ENCODE peak calls at places on chromosomes 6 and 20, in nine cellular contexts. L, J, X, I, F, W, V, R and M are unnamed samples.
A peak's percentile ranks its signal among the peaks of the same experiment; 100 is the strongest.

GRCh38 chr6:8014947-8015346 is 49.2 kb downstream of the BLOC1S5 start:
- DNase-seq in L (no peak), J (no peak), X (no peak), I (no peak), F (no peak), W (no peak), V (no peak), R (no peak), M (no peak)

GRCh38 chr20:25008388-25009217 is 16.1 kb upstream of the APMAP start:
- DNase-seq in L (no peak), J (no peak), X (no peak), I (no peak), F (no peak), W (no peak), V (no peak), R (no peak), M (no peak)

GRCh38 chr6:32785781-32786533 is 22.6 kb upstream of the HLA-DQB2 start:
- DNase-seq in L (peak; percentile 22), J (peak; percentile 76), X (peak; percentile 72), I (peak; percentile 75), F (peak; percentile 57), W (peak; percentile 37), V (peak; percentile 86), R (peak; percentile 73), M (peak; percentile 44)

GRCh38 chr6:135506270-135506997 is 8.9 kb upstream of the AHI1 start:
- DNase-seq in L (peak; percentile 43), J (peak; percentile 50), X (peak; percentile 85), I (peak; percentile 37), F (peak; percentile 8), W (peak; percentile 25), V (peak; percentile 72), R (peak; percentile 59), M (no peak)

GRCh38 chr20:57678340-57678739 is 31.5 kb downstream of the PMEPA1 start:
- DNase-seq in L (no peak), J (no peak), X (no peak), I (no peak), F (no peak), W (peak; percentile 87), V (peak; percentile 72), R (peak; percentile 80), M (no peak)

GRCh38 chr6:79082304-79082703 is 4.2 kb upstream of the PHIP start:
- DNase-seq in L (no peak), J (no peak), X (no peak), I (peak; percentile 24), F (no peak), W (no peak), V (no peak), R (no peak), M (no peak)

GRCh38 chr6:8558953-8559352 is 123.6 kb upstream of the SLC35B3 start:
- DNase-seq in L (no peak), J (no peak), X (no peak), I (no peak), F (no peak), W (no peak), V (no peak), R (no peak), M (no peak)

GRCh38 chr6:13273931-13274706 is 54.2 kb downstream of the TBC1D7 start:
- DNase-seq in L (no peak), J (no peak), X (no peak), I (no peak), F (no peak), W (no peak), V (peak; percentile 44), R (no peak), M (no peak)

GRCh38 chr20:61420056-61420455 is 168.0 kb downstream of the CDH4 start:
- DNase-seq in L (no peak), J (no peak), X (no peak), I (no peak), F (no peak), W (no peak), V (peak; percentile 23), R (no peak), M (no peak)

GRCh38 chr6:34438705-34439104 is 12.8 kb upstream of the RPS10 start:
- DNase-seq in L (no peak), J (no peak), X (no peak), I (no peak), F (no peak), W (no peak), V (no peak), R (no peak), M (no peak)

GRCh38 chr6:99119109-99120031 is 171.6 kb upstream of the FBXL4 start:
- DNase-seq in L (peak; percentile 17), J (peak; percentile 67), X (peak; percentile 49), I (peak; percentile 75), F (peak; percentile 48), W (peak; percentile 56), V (peak; percentile 77), R (peak; percentile 57), M (peak; percentile 33)

DNA sequence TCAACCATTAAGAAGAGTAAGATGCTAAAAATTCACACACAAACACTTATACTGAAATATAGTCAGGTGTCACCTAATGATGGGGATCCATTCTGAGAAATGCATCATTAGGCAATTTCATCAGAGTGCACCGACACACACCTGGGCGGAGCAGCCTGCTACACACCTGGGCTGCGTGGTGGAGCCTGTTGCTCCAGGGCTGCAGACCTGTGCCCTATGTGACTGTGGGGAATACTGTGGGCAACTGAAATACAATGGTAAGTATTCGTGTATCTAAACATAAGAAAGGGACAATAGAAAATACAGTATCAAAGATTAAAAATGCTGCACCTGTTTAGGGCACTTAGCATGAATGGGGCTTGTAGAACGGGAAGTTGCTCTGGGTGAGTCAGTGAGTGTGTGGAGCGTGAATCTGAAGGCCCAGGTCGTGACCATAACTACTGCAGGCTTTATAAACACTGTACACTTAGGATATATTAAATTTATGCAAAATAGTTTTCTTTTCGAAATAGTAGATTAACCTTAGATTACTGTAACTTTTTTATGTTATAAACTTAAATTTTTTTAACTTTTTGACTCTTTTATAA is 124.4 kb upstream of the AFDN start:
- DNase-seq in L (no peak), J (no peak), X (no peak), I (no peak), F (no peak), W (no peak), V (no peak), R (no peak), M (no peak)
- H3K4me2 ChIP-seq in L (no peak overlapping the region), J (no peak overlapping the region), X (no peak overlapping the region), I (no peak overlapping the region), F (no peak overlapping the region), W (no peak overlapping the region), V (no peak overlapping the region), R (no peak overlapping the region), M (no peak overlapping the region)

DNA sequence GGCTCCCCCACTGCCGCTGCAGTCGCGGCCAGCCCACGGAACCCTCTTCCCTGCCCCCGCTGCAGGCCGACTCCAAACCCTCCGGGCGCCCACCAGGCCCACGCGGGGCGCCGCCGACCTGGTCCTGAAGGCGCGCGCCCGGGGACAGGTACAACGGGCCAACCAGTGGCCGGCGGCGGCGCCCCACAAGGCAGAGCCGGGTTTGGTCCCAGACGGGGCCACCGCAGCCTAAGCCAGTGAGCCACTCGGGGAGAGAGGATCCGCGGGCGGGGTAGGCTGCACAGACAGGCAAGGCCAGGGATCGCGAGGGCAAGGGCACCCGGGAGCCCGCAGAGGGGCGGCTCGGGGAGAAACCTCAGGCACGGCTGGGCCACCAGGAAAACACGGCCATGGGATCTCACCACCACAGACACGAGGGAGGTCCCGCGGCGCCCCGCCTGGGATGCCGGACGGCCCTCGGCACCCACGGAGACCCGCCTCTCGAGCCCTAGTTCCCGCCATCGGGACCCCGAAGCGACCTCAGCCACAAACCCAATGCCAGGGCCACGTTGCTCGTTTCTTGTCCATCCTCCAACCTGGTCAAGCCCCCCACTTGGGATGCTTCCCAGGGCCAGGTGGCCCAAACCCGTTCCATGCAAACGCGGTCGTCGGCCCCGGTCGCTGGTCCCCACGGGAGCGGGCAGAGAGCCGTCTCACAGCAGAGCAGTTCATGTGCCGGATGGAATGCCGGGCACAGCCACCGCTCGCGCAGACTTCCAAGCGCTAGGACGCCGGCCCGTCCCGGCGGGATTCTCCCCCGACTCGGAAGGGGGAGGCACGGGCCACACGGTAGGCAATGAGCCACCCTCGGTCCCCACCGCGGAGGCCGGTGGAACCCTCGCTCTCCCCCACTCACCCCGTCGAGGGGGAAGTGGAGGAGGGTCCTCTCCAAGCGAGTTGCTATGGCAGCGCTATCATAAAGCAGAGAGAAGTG is 1956.6 kb upstream of the DEFB115 start:
- DNase-seq in L (no peak), J (no peak), X (no peak), I (no peak), F (no peak), W (no peak), V (no peak), R (no peak), M (no peak)
- H3K79me2 ChIP-seq in L (no peaks in the 10 kb centered on the region), J (no peaks in the 10 kb centered on the region), X (no peaks in the 10 kb centered on the region), I (no peaks in the 10 kb centered on the region), F (no peaks in the 10 kb centered on the region), W (no peaks in the 10 kb centered on the region), V (no peaks in the 10 kb centered on the region), R (no peaks in the 10 kb centered on the region), M (no peaks in the 10 kb centered on the region)

GRCh38 chr6:73547046-73547445 is 26.2 kb upstream of the EEF1A1 start:
- DNase-seq in L (no peak), J (no peak), X (no peak), I (no peak), F (no peak), W (no peak), V (no peak), R (no peak), M (no peak)

GRCh38 chr6:73542882-73543281 is 22.1 kb upstream of the EEF1A1 start:
- DNase-seq in L (no peak), J (no peak), X (no peak), I (no peak), F (no peak), W (no peak), V (no peak), R (no peak), M (no peak)

DNA sequence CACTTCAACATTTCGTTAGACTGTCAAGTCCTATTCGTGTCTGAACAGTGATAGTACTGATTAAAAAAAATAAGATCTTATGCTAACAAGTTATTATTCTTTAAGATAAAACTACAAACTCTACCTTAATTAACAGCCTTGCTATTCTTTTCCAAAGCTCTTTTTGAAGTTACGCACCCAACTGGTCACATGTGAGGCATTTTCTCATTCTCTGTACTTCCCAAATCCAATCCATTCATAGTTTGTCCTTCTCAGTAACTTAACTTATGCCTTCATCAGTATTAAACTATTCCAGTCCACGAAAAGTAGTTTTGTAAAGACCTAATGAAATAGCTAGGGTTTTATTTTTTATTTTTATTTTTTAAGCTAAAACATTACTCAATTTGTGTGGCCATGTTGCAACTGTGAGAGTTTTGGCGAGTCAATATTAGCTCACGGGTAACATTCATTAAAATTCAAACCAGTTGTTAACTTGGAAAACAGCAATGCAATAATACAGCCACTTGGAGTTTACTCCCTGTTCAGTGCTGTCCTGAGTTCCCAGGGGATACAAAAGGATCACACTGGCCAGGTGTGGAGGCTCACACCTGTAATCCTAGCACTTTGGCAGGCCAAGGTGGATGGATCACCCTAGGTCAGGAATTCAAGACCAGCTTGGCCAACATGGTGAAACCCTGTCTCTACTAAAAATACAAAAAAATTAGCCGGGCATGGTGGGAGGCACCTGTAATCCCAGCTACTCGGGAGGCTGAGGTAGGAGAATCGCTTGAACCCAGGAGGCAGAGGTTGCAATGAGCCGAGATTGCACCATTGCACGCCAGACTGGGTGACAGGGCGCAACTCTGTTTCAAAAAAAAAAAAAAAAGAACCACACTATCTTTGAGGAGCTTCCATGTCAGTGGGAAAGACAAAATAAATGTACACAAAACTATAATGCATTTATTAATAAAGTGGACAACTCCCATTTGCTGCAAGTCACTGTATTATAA is 27.9 kb upstream of the EEF1A1 start:
- DNase-seq in L (no peak), J (no peak), X (no peak), I (no peak), F (no peak), W (no peak), V (no peak), R (no peak), M (no peak)
- H3K4me2 ChIP-seq in L (no peak overlapping the region), J (no peak overlapping the region), X (no peak overlapping the region), I (no peak overlapping the region), F (no peak overlapping the region), W (no peak overlapping the region), V (no peak overlapping the region), R (no peak overlapping the region), M (no peak overlapping the region)

GRCh38 chr6:150749091-150749670 is 116.3 kb upstream of the MTHFD1L start:
- DNase-seq in L (no peak), J (no peak), X (no peak), I (no peak), F (no peak), W (no peak), V (no peak), R (no peak), M (no peak)
- H3K79me2 ChIP-seq in L (peaks cover 16% of the 10 kb centered on the region), J (no peaks in the 10 kb centered on the region), X (no peaks in the 10 kb centered on the region), I (no peaks in the 10 kb centered on the region), F (no peaks in the 10 kb centered on the region), W (no peaks in the 10 kb centered on the region), V (peaks cover 90% of the 10 kb centered on the region), R (no peaks in the 10 kb centered on the region), M (no peaks in the 10 kb centered on the region)